ENCODE peak calls at places on chromosomes 6 and 20, in four cellular contexts. F is H1, K is H9, Y is IMR-90. H is an unnamed sample.

GRCh38 chr6:16676376-16676775 is 84.9 kb downstream of the ATXN1 start:
- DNase-seq in F (no peak), K (no peak), Y (no peak), H (no peak)

GRCh38 chr6:151288711-151289398 is 49.1 kb downstream of the AKAP12 start:
- DNase-seq in F (no peak), K (no peak), Y (no peak), H (no peak)

GRCh38 chr20:13816757-13817156 is 31.9 kb downstream of the NDUFAF5 start:
- DNase-seq in F (no peak), K (no peak), Y (no peak), H (no peak)

GRCh38 chr6:120407696-120408095 is 926.6 kb downstream of the TBC1D32 start:
- DNase-seq in F (no peak), K (no peak), Y (no peak), H (no peak)

GRCh38 chr6:156427345-156427744 is 349.8 kb upstream of the ARID1B start:
- DNase-seq in F (no peak), K (no peak), Y (peak; percentile 91), H (no peak)

GRCh38 chr6:140871911-140872310 is 1260.8 kb upstream of the GJE1 start:
- DNase-seq in F (no peak), K (no peak), Y (peak; percentile 83), H (no peak)

GRCh38 chr6:52517502-52518278 is 59.2 kb downstream of the TRAM2 start:
- DNase-seq in F (peak; percentile 73), K (peak; percentile 90), Y (peak; percentile 98), H (peak; percentile 97)

GRCh38 chr6:29602564-29603361 is 17.8 kb downstream of the OR2H2 start:
- DNase-seq in F (no peak), K (peak; percentile 85), Y (peak; percentile 7), H (peak; percentile 93)

GRCh38 chr20:6767536-6768227 is at the start of gene BMP2:
- DNase-seq in F (no peak), K (peak; percentile 44), Y (peak; percentile 50), H (peak; percentile 84)

GRCh38 chr6:148868314-148868713 is 121.5 kb downstream of the UST start:
- DNase-seq in F (no peak), K (no peak), Y (peak; percentile 86), H (no peak)

GRCh38 chr20:7155282-7155681 is 387.8 kb downstream of the BMP2 start:
- DNase-seq in F (no peak), K (no peak), Y (no peak), H (no peak)

GRCh38 chr20:50085481-50086365 is 27.2 kb downstream of the UBE2V1 start:
- DNase-seq in F (no peak), K (peak; percentile 63), Y (peak; percentile 73), H (peak; percentile 84)

GRCh38 chr20:12605751-12606150 is 403.0 kb upstream of the SPTLC3 start:
- DNase-seq in F (no peak), K (no peak), Y (no peak), H (no peak)

GRCh38 chr6:166406197-166406596 is 23.5 kb upstream of the MPC1 start:
- DNase-seq in F (no peak), K (no peak), Y (no peak), H (no peak)

GRCh38 chr6:42727084-42727601 is 4.7 kb upstream of the PRPH2 start:
- DNase-seq in F (no peak), K (peak; percentile 34), Y (peak; percentile 21), H (no peak)

GRCh38 chr6:1763411-1763810 is 153.7 kb downstream of the FOXC1 start:
- DNase-seq in F (no peak), K (no peak), Y (no peak), H (no peak)

GRCh38 chr6:85360794-85361642 is 88.9 kb upstream of the NT5E start:
- DNase-seq in F (no peak), K (no peak), Y (peak; percentile 98), H (peak; percentile 73)

GRCh38 chr6:83633609-83634008 is 75.3 kb downstream of the SNAP91 start:
- DNase-seq in F (no peak), K (peak; percentile 31), Y (no peak), H (peak; percentile 76)

GRCh38 chr6:44001318-44001868 is 125.9 kb downstream of the MRPL14 start:
- DNase-seq in F (peak; percentile 39), K (peak; percentile 91), Y (no peak), H (peak; percentile 95)

GRCh38 chr20:25864986-25865714 is 168.5 kb upstream of the ZNF337 start:
- DNase-seq in F (no peak), K (no peak), Y (no peak), H (no peak)

GRCh38 chr20:3174442-3175263 is 1.3 kb upstream of the LZTS3 start:
- DNase-seq in F (peak; percentile 31), K (no peak), Y (peak; percentile 11), H (peak; percentile 92)

GRCh38 chr6:88709819-88710246 is 253.6 kb downstream of the RNGTT start:
- DNase-seq in F (no peak), K (no peak), Y (no peak), H (no peak)

DNA sequence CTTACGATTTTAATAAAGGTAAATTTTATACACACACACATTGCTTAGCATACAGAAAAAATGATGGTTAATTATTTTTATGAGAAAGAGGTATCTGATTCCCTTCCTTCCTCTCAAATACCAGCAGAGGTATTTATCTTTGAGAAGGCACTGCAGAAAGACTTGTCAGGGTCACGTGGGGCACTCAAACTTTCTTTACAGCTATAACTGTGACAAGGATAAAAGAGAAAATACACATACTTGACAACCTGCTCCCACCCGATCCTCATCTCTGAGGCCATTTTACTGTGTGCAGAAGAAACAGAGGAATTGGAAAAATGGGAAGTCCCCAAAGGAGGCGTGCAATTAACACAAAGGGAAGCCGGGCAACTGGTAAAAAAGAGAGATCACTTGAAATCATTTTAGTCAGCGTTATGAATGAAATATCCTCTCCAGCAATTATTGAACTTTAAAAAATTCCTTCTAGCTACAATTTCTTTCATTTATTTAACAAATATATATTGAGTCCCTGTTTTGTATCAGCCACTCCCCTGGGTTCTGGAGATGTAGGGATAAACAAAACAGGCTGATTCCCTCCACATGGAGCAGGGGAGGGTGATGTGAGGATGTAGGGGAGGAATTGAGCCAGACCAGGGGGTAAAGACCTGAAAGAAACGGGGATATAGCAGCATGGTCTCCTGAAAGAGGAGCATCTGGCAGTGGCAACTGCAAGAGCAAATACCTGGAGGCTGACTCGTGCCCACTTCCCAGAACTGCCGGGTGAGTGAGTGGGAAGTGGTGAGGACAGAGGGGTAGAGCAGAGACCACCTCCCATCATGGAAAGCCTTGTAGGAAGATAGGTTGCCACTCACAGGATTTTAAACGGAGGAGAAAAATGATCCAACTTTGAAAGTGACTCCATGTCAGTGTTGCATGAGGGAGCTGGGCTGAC is 510.3 kb downstream of the KIF16B start:
- DNase-seq in F (no peak), K (no peak), Y (no peak), H (peak; percentile 18)
- H3K27ac ChIP-seq in F (no peak overlapping the region), K (no peak overlapping the region), Y (no peak overlapping the region), H (no peak overlapping the region)

GRCh38 chr6:168318090-168318489 is 1.5 kb downstream of the DACT2 start:
- DNase-seq in F (no peak), K (no peak), Y (no peak), H (no peak)

GRCh38 chr6:168320661-168321060 is 1.1 kb upstream of the DACT2 start:
- DNase-seq in F (no peak), K (no peak), Y (no peak), H (no peak)

GRCh38 chr6:168319279-168320051 is at the start of gene DACT2:
- DNase-seq in F (no peak), K (no peak), Y (no peak), H (no peak)

GRCh38 chr6:168315626-168316025 is 4.0 kb downstream of the DACT2 start:
- DNase-seq in F (no peak), K (no peak), Y (no peak), H (no peak)

DNA sequence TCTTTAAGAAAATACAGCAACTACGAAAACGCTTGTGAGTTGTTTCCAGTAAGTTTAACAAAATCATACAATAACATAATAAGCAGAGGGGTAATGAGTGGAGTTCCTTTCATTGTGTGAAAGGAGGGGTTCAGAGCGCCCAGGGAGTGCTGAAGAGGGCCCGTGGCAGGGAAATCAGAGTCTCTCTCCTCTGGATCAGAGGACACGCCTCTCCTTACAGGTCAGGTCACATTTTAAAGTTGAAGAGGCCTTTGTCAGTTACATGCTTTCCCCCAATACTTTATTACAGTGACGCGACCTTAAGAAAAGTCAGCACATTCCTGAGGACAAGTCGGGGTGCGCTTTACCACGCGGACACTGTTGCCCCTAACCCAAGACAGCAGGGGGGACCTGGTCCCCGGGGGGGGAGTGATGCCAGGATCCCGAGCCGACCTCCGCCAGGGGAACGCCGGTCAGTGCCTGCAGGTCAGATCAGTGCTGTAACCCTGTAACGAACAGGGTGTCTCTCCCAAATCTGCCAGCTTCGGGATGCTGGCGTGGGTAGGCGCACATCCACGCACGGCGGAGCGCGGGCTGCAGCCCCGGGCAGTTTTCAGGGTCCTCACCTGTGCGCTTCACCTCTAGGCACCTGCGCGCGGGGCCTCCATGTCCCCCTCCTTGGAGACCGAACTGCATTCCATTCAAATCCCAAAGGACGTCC is 848 bp downstream of the DACT2 start:
- DNase-seq in F (no peak), K (no peak), Y (no peak), H (no peak)
- H2BK5ac ChIP-seq in F (no peak overlapping the region), K (no peak overlapping the region), Y (no peak overlapping the region), H (no peak overlapping the region)

GRCh38 chr20:31638816-31639215 is 1.1 kb downstream of the COX4I2 start:
- DNase-seq in F (no peak), K (no peak), Y (no peak), H (no peak)
- H2AK5ac ChIP-seq in F (no peak overlapping the region), K (no peak overlapping the region), Y (no peak overlapping the region), H (no peak overlapping the region)

DNA sequence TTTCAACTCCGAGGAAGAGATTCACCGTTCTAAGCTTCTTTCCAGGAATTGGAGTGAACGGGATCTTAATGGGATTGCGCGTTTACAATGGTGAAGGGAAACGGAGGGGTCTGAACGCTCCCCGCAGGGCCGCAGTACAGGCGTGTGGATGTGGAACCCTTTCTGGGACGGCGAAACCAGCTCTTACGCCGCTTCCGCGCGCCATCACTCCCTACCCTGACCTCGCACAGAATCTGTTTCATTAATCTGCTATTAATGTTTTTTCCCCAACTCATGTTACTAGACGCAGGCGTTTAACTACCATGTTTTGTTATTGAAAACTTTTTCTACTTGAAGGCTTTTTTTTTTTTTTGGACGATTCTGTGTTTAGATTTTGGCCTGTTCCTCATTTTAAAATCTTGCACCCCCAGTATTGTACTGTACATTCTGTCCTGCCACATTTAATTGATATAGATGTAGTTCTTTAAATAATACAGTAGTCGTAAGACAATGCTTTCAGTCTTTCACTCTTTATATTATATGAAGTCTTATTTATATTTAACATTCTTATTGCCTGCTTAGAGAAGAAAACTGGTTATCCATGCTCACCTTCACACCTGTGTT is 691 bp upstream of the SUPT3H start:
- DNase-seq in F (no peak), K (no peak), Y (no peak), H (no peak)
- H3K27ac ChIP-seq in F (peak overlapping the region; percentile 81), K (peak overlapping the region; percentile 8), Y (peak overlapping the region; percentile 87), H (peak overlapping the region; percentile 85)

GRCh38 chr6:130020892-130021483 is 2.6 kb downstream of the L3MBTL3 start:
- DNase-seq in F (peak; percentile 51), K (peak; percentile 77), Y (peak; percentile 95), H (peak; percentile 89)
- H2BK5ac ChIP-seq in F (no peak overlapping the region), K (no peak overlapping the region), Y (peak overlapping the region; percentile 1), H (no peak overlapping the region)